ENCODE peak calls at places on chromosomes 2 and 18, in five cellular contexts. F is Peyer's patch, J is gastrocnemius medialis, P is thyroid gland, H is lower leg skin. S is an unnamed sample.

GRCh38 chr2:117378653-117379052 is 435.8 kb upstream of the DDX18 start:
- DNase-seq in P (no peak), H (no peak), J (no peak), F (no peak), S (no peak)

GRCh38 chr2:96154506-96155380 is 9.5 kb upstream of the DUSP2 start:
- DNase-seq in P (no peak), J (no peak), F (peak; percentile 35), H (no peak), S (no peak)

GRCh38 chr2:143397886-143398614 is 268.8 kb downstream of the ARHGAP15 start:
- DNase-seq in F (no peak), J (no peak), H (no peak), P (no peak), S (no peak)

GRCh38 chr2:223285505-223286265 is 233.7 kb downstream of the KCNE4 start:
- DNase-seq in P (no peak), F (no peak), J (no peak), H (no peak), S (no peak)

GRCh38 chr18:28075501-28075900 is 101.4 kb downstream of the CDH2 start:
- DNase-seq in P (no peak), J (no peak), H (no peak), F (no peak), S (no peak)

GRCh38 chr2:11009866-11010265 is 98.1 kb downstream of the KCNF1 start:
- DNase-seq in P (no peak), J (no peak), F (no peak), H (no peak), S (no peak)

GRCh38 chr2:19574788-19575260 is 216.4 kb upstream of the OSR1 start:
- DNase-seq in P (no peak), H (peak; percentile 38), F (no peak), J (peak; percentile 37), S (no peak)

GRCh38 chr2:85167479-85167878 is 34.3 kb downstream of the TCF7L1 start:
- DNase-seq in J (no peak), F (peak; percentile 3), P (no peak), H (no peak), S (no peak)

GRCh38 chr2:151357359-151357758 is at the start of gene TNFAIP6:
- DNase-seq in P (no peak), H (peak; percentile 33), J (peak; percentile 18), F (no peak), S (no peak)

GRCh38 chr18:75211002-75211621 is 515 bp downstream of the TSHZ1 start:
- DNase-seq in H (no peak), F (peak; percentile 62), P (no peak), J (no peak), S (no peak)

GRCh38 chr2:60581461-60582282 is 28.2 kb upstream of the BCL11A start:
- DNase-seq in H (no peak), J (peak; percentile 17), F (peak; percentile 83), P (peak; percentile 67), S (peak; percentile 83)

GRCh38 chr2:127218843-127219715 is 1.0 kb downstream of the CYP27C1 start:
- DNase-seq in J (no peak), P (no peak), H (no peak), F (no peak), S (no peak)

GRCh38 chr2:127217470-127218325 is 2.4 kb downstream of the CYP27C1 start:
- DNase-seq in H (peak; percentile 71), P (no peak), J (no peak), F (no peak), S (no peak)

GRCh38 chr2:127220102-127220806 is at the start of gene CYP27C1:
- DNase-seq in F (no peak), P (peak; percentile 6), J (no peak), H (no peak), S (no peak)

GRCh38 chr2:127219716-127220090 is 396 bp downstream of the CYP27C1 start:
- DNase-seq in P (peak; percentile 6), H (no peak), J (no peak), F (no peak), S (no peak)

GRCh38 chr2:127220807-127221527 is 868 bp upstream of the CYP27C1 start:
- DNase-seq in H (no peak), P (peak; percentile 62), F (no peak), J (no peak), S (no peak)
- TF ChIP-seq POLR2A in H (no peak), P (no peak), F (no peak), J (no peak), S (no peak)

DNA sequence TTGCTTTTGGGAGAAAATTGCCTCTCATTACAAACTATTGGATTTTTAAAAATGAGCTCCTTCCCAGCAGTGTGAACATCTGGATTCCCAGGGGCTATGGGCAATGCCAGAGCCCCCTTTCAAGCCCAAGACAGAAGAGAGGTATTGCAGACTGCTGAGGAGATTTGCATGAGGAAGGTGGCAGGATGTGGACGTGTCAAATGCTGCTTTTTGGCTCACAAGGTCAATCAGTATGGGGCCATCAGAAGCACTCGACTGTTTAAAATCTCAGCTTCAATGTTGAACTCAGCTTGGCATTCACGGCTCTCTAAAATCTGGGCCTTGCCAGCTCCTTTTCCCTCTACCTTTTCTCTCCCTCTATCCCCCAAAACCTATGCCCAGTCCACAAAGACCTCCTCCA is 279.8 kb upstream of the SIX2 start:
- DNase-seq in H (no peak), P (no peak), F (no peak), J (no peak), S (no peak)
- TF ChIP-seq POLR2A in H (no peak), P (no peak), F (no peak), J (no peak), S (no peak)

DNA sequence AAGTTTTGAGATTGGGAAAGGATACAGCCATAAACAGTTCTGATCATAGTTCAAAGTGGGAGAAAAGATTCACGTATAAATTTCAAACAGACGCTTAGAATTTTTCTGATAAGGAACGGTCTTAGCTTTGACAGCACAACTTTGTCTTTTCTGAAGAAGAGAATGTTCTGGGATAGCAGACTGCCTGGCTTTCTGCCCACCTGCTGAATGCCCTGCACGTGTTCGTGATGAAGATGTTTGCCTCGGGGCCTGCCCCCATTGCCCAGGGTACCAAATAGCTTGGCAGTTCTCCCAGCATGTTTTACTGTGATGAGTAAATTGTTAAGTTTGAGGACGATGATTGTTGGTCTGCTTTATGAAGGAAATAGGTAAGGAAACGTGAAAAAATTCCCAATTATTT is 4.6 kb downstream of the MRPL33 start:
- DNase-seq in F (no peak), J (peak; percentile 64), H (no peak), P (no peak), S (no peak)
- TF ChIP-seq POLR2A in F (no peak), J (no peak), H (no peak), P (no peak), S (no peak)

GRCh38 chr18:31720867-31721266 is 36.5 kb upstream of the B4GALT6 start:
- DNase-seq in F (no peak), J (no peak), P (no peak), H (no peak), S (no peak)

GRCh38 chr18:31722369-31722957 is 38.1 kb upstream of the B4GALT6 start:
- DNase-seq in F (peak; percentile 74), P (peak; percentile 80), J (peak; percentile 62), H (peak; percentile 77), S (peak; percentile 39)

GRCh38 chr18:31721596-31721995 is 37.2 kb upstream of the B4GALT6 start:
- DNase-seq in H (no peak), P (no peak), J (no peak), F (no peak), S (no peak)

GRCh38 chr18:31723639-31723997 is 37.1 kb downstream of the SLC25A52 start:
- DNase-seq in J (no peak), F (no peak), P (no peak), H (no peak), S (no peak)

DNA sequence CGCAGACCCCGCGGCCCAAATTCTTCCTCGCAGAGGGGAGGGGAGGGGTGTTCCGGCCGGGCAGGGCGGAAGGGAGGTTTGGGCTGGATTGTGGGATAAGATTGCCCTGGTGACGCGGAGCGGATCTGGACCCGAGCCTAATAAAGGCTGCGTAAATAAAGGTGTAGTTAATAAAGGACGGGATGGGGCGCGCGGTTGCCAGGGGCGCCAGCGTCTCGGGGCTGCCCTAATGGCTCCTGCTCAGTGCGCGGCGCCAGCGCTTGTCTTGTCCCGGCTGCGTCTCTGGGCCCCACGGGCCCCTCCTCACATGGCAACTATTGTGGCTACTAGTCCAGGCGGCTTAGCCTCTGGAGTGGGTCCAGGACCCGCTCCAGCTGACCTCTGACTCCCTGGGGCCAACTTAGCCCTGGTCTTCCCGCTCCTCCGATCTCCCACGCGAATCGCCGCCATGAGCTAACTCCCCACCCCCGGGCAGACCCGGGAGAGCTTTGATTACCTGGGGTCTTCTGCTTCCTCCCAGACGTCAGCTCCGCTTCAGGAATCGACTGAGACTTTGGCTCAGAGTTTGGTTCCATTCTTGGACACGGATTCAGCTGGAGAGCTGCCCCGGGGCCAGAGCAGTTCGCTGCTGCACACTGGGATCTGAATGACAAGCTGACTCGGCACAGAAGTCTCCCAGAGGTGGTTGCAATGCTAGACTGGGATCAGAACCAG is 36.5 kb downstream of the SLC25A52 start:
- DNase-seq in H (no peak), P (peak; percentile 13), F (peak; percentile 53), J (peak; percentile 23), S (peak; percentile 33)
- TF ChIP-seq POLR2A in H (no peak), P (no peak), F (no peak), J (no peak), S (no peak)

GRCh38 chr2:240452471-240453256 is 17.2 kb downstream of the GPC1 start:
- DNase-seq in H (no peak), J (peak; percentile 64), F (peak; percentile 65), P (peak; percentile 73), S (no peak)
- TF ChIP-seq POLR2A in H (no peak), J (peak; percentile 50), F (no peak), P (no peak), S (no peak)

GRCh38 chr2:189783927-189784867 is at the start of the genes ORMDL1 and PMS1:
- DNase-seq in F (peak; percentile 97), J (peak; percentile 94), P (peak; percentile 94), H (peak; percentile 92), S (peak; percentile 74)
- TF ChIP-seq POLR2A in F (peak; percentile 93), J (peak; percentile 92), P (peak; percentile 52), H (peak; percentile 30), S (peak; percentile 98)

GRCh38 chr2:121213386-121213785 is 71.6 kb downstream of the TFCP2L1 start:
- DNase-seq in P (no peak), J (no peak), F (no peak), H (no peak), S (no peak)
- TF ChIP-seq POLR2A in P (no peak), J (no peak), F (no peak), H (no peak), S (no peak)

S was measured in GM12892.